ENCODE peak calls at places on chromosomes 1 and 21, in four cellular contexts. O, S, C and P are unnamed samples.

GRCh38 chr1:162530318-162530984 is 31.1 kb upstream of the UAP1 start:
- DNase-seq in O (no peak), S (no peak), C (no peak), P (no peak)

GRCh38 chr1:75672528-75673393 is 51.7 kb upstream of the ACADM start:
- DNase-seq in O (peak), S (peak), C (no peak), P (peak)

GRCh38 chr1:115469703-115470476 is 131.8 kb upstream of the NGF start:
- DNase-seq in O (peak), S (no peak), C (no peak), P (peak)

GRCh38 chr1:42420911-42421585 is 34.8 kb downstream of the ZMYND12 start:
- DNase-seq in O (peak), S (peak), C (no peak), P (peak)

GRCh38 chr1:55472784-55473183 is 257.6 kb upstream of the USP24 start:
- DNase-seq in O (peak), S (peak), C (no peak), P (no peak)

GRCh38 chr1:85001742-85002141 is 4.8 kb upstream of the MCOLN2 start:
- DNase-seq in O (no peak), S (no peak), C (no peak), P (no peak)

GRCh38 chr1:230807029-230807428 is 59.8 kb downstream of the CAPN9 start:
- DNase-seq in O (no peak), S (no peak), C (no peak), P (no peak)

GRCh38 chr1:115301438-115302020 is 36.5 kb downstream of the NGF start:
- DNase-seq in O (no peak), S (no peak), C (no peak), P (no peak)

GRCh38 chr1:6418668-6419396 is 887 bp downstream of the HES2 start:
- DNase-seq in O (no peak), S (no peak), C (no peak), P (no peak)

GRCh38 chr1:201042663-201043461 is 19.3 kb upstream of the KIF21B start:
- DNase-seq in O (peak), S (peak), C (peak), P (no peak)

GRCh38 chr1:199859525-199859924 is 168.0 kb upstream of the NR5A2 start:
- DNase-seq in O (peak), S (no peak), C (no peak), P (no peak)

GRCh38 chr1:94926365-94926914 is 470 bp downstream of the CNN3 start:
- DNase-seq in O (peak), S (no peak), C (no peak), P (no peak)

GRCh38 chr1:213623103-213623581 is 364.6 kb upstream of the PROX1 start:
- DNase-seq in O (no peak), S (no peak), C (no peak), P (no peak)

GRCh38 chr1:3034728-3035610 is 13.7 kb downstream of the ACTRT2 start:
- DNase-seq in O (no peak), S (no peak), C (no peak), P (no peak)

GRCh38 chr1:158180741-158181576 is at the start of gene CD1D:
- DNase-seq in O (peak), S (no peak), C (no peak), P (no peak)

GRCh38 chr1:43537423-43538142 is 6.9 kb downstream of the PTPRF start:
- DNase-seq in O (no peak), S (no peak), C (no peak), P (no peak)

GRCh38 chr1:197042676-197043341 is 24.3 kb downstream of the F13B start:
- DNase-seq in O (no peak), S (no peak), C (no peak), P (no peak)

GRCh38 chr1:110258734-110259133 is 48.6 kb downstream of the KCNC4 start:
- DNase-seq in O (no peak), S (no peak), C (no peak), P (no peak)

GRCh38 chr21:42107881-42108553 is 36.9 kb downstream of the UMODL1 start:
- DNase-seq in O (peak), S (peak), C (no peak), P (no peak)

GRCh38 chr1:185559151-185559550 is 175.0 kb upstream of the HMCN1 start:
- DNase-seq in O (no peak), S (no peak), C (no peak), P (no peak)

GRCh38 chr1:185562623-185563359 is 171.4 kb upstream of the HMCN1 start:
- DNase-seq in O (no peak), S (no peak), C (no peak), P (no peak)

GRCh38 chr1:185560760-185561159 is 173.4 kb upstream of the HMCN1 start:
- DNase-seq in O (no peak), S (no peak), C (no peak), P (no peak)

GRCh38 chr1:185561629-185562028 is 172.6 kb upstream of the HMCN1 start:
- DNase-seq in O (peak), S (peak), C (no peak), P (no peak)

DNA sequence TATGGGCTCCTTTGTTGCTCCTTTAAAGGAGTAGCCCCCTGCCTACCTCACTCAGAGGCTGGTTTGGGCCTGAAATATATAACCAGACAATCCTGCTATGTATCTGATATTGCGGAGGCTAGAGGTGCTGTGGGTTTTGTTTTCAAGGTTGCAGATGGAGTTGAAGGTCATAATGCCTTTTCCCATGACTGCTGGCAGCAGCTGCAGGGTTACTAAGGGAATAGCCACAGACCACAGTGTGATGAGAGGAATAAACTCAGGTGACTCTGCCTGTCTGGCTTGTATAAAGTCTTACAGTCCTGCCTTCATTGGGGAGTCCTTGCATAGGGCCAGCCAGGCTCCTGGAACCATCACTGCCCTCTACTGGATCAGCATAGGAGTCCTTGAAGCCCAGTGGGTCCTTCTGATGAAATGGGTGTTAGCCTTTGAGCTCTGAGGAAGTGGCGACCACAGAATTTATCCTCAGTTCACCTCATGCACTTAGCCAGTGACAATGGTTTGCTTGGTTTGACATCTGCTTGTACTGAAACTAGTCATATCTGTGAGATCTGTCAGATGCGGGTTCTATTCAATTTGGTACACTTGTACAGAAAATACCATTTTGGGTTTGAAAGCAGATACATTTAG is 174.4 kb upstream of the HMCN1 start:
- DNase-seq in O (peak), S (peak), C (no peak), P (no peak)
- TF ChIP-seq CTCF in O (peak), S (peak), C (no peak), P (peak)

GRCh38 chr1:37601441-37601840 is 5.7 kb upstream of the GNL2 start:
- DNase-seq in O (no peak), S (no peak), C (no peak), P (no peak)

GRCh38 chr1:37605806-37606474 is 10.2 kb upstream of the GNL2 start:
- DNase-seq in O (peak), S (no peak), C (no peak), P (no peak)

GRCh38 chr1:37599940-37600339 is 4.2 kb upstream of the GNL2 start:
- DNase-seq in O (no peak), S (no peak), C (no peak), P (no peak)

GRCh38 chr1:37605061-37605650 is 9.4 kb upstream of the GNL2 start:
- DNase-seq in O (no peak), S (no peak), C (no peak), P (no peak)

GRCh38 chr1:37602750-37603694 is 7.3 kb upstream of the GNL2 start:
- DNase-seq in O (peak), S (no peak), C (no peak), P (no peak)
- TF ChIP-seq CTCF in O (peak), S (peak), C (peak), P (peak)

GRCh38 chr1:59290173-59290954 is 6.5 kb upstream of the FGGY start:
- DNase-seq in O (peak), S (no peak), C (no peak), P (no peak)
- TF ChIP-seq CTCF in O (peak), S (peak), C (peak), P (peak)

GRCh38 chr1:161484613-161485012 is 20.6 kb upstream of the FCGR2A start:
- DNase-seq in O (peak), S (no peak), C (no peak), P (no peak)
- TF ChIP-seq CTCF in O (peak), S (no peak), C (no peak), P (no peak)

GRCh38 chr1:194807530-194808220 is 1621.3 kb upstream of the B3GALT2 start:
- DNase-seq in O (no peak), S (no peak), C (no peak), P (no peak)

GRCh38 chr1:194813109-194813508 is 1626.7 kb upstream of the B3GALT2 start:
- DNase-seq in O (no peak), S (no peak), C (no peak), P (no peak)

DNA sequence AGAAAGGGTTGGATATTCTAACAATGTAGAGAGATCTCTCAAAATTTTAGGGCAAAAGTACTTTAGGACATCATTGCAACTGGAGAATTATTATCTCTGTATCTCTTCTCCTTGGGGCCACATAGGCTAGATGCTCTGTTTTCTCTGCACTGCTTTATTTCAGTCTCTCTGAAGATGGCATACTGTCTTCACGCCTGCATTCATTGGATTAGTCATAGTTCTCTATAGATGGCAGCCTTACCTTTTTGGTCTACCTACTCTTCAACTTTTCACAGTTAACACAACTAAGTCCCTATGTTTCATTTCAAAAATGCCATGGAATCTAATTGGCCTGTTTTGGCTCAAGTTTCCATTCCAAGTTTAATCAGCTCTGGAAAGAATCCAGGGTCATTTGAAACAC is 1623.3 kb upstream of the B3GALT2 start:
- DNase-seq in O (no peak), S (no peak), C (no peak), P (no peak)
- TF ChIP-seq CTCF in O (no peak), S (no peak), C (no peak), P (no peak)

DNA sequence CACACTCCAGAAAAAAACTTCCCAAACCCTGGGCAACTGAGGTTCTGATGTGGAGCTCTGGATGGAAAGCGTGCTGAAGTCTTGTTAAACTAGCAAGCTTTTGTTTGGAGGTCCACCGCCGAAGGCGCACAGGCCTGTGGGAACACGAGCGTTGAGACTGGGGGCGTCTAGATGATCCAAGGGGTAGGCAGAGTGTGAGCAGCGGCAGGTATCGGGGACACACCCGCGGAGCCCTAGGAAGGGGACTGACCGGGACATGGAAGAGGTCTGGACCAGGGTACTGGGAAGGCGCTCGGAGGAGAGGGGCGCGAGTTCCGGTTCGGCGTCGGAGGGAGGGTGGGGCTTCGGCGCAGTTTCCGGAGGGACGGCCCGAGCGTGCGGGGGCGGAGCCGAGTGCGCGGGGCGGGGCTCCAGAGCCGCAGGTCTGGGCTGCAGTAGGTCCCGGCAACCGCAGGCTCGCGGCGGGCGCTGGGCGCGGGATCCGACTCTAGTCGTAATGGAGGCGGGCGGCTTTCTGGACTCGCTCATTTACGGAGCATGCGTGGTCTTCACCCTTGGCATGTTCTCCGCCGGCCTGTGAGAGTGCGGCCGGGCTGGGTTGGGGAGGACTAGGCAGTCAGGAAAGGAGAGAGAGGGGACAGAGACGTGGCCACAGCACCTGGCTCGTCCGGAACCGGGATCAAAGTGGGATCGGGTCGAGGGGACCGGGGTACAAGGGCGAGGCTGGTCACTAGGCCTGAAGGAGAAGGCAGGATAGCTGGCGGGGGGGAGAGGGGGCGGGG is at the start of gene SLC50A1:
- DNase-seq in O (peak), S (peak), C (peak), P (peak)
- TF ChIP-seq CTCF in O (no peak), S (no peak), C (peak), P (no peak)

DNA sequence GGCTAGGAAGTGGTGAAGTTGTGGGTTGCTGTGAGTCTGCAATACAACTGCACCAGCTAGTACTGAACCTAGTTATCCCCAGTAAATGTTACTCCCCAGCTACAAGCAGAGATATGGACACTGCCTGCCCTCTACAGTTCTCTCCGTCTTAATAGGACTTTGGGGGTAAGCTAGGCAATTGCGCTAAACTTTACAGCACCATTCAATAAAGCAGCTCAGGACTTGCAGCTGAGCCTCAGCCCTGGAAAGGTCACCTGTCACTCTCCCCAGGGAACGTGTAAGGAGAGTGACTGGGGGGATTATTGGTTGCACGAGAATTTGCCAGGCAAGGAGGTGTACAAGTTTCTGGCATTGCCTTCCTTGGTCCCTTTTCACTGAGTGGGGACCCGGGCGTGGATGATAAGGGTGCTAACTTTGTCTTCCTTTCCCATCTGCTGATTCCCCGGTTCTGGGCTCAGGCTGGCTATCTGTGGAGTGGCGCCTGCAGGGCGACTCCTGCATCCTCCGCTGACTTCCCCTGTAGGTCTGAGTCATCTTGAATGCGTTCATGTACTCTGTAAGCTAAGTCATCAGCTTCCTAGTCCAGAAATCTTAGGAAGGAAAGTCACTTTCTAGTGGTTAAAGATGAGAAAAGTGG is 71.2 kb upstream of the CNTN2 start:
- DNase-seq in O (peak), S (no peak), C (no peak), P (no peak)
- TF ChIP-seq CTCF in O (no peak), S (peak), C (no peak), P (no peak)

GRCh38 chr1:80776286-80776685 is 1024.4 kb upstream of the ADGRL2 start:
- DNase-seq in O (no peak), S (no peak), C (no peak), P (no peak)

GRCh38 chr1:80778094-80778840 is 1022.5 kb upstream of the ADGRL2 start:
- DNase-seq in O (no peak), S (no peak), C (no peak), P (no peak)

GRCh38 chr1:80779278-80779677 is 1021.5 kb upstream of the ADGRL2 start:
- DNase-seq in O (no peak), S (no peak), C (no peak), P (no peak)
- TF ChIP-seq CTCF in O (no peak), S (no peak), C (no peak), P (no peak)

GRCh38 chr1:28308750-28309149 is 20.1 kb upstream of the MED18 start:
- DNase-seq in O (no peak), S (no peak), C (no peak), P (no peak)
- TF ChIP-seq CTCF in O (no peak), S (no peak), C (no peak), P (no peak)

GRCh38 chr1:212317916-212318315 is 32.7 kb downstream of the PPP2R5A start:
- DNase-seq in O (no peak), S (no peak), C (no peak), P (no peak)

GRCh38 chr1:212313616-212314015 is 28.4 kb downstream of the PPP2R5A start:
- DNase-seq in O (no peak), S (peak), C (no peak), P (no peak)

GRCh38 chr1:212315184-212315583 is 30.0 kb downstream of the PPP2R5A start:
- DNase-seq in O (no peak), S (no peak), C (no peak), P (no peak)

GRCh38 chr1:212311836-212312497 is 26.8 kb downstream of the PPP2R5A start:
- DNase-seq in O (no peak), S (no peak), C (no peak), P (no peak)

DNA sequence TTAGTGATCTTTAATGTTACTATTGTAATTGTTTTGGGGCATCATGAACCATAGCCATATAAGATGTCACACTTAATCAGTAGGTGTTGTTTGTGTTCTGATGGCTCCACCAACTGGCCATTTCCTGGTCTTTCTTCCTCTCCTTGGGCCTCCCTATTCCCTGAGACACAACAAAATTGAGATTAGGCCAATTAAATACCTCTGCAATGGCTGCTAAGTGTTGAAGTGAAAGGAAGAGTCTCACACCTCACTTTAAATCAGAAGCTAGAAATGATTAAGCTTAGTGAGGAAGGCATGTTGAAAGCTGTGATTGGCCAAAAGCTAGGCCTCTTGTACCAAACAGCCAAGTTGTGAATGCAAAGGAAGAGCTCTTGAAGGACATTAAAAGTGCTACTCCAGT is 30.7 kb downstream of the PPP2R5A start:
- DNase-seq in O (peak), S (peak), C (no peak), P (no peak)
- TF ChIP-seq CTCF in O (peak), S (peak), C (no peak), P (no peak)